ENCODE peak calls at places on chromosomes 3 and 15, in seven cellular contexts. F, Z, E, M, P, R and C are unnamed samples.

GRCh38 chr15:95610945-95611344 is 719.6 kb upstream of the NR2F2 start:
- DNase-seq in F (no peak), Z (no peak), M (no peak), R (no peak), P (no peak), E (no peak), C (no peak)

GRCh38 chr3:126556637-126557414 is 1.9 kb downstream of the C3orf22 start:
- DNase-seq in P (no peak), R (no peak), M (no peak), E (no peak), Z (no peak), F (no peak), C (no peak)

GRCh38 chr15:68658641-68659358 is 80.0 kb downstream of the CORO2B start:
- DNase-seq in R (no peak), M (no peak), Z (no peak), F (no peak), P (no peak), E (no peak), C (no peak)

GRCh38 chr15:78873796-78874761 is 1.4 kb downstream of the MORF4L1 start:
- DNase-seq in P (no peak), R (peak; percentile 71), M (no peak), F (no peak), Z (no peak), E (no peak), C (no peak)

GRCh38 chr3:49602049-49602554 is 47.8 kb downstream of the BSN start:
- DNase-seq in F (no peak), R (no peak), P (no peak), E (no peak), M (no peak), Z (no peak), C (no peak)

GRCh38 chr3:99532246-99532645 is 106.1 kb upstream of the COL8A1 start:
- DNase-seq in E (peak; percentile 73), M (no peak), Z (no peak), P (peak; percentile 8), R (peak; percentile 37), F (peak; percentile 29), C (no peak)

GRCh38 chr15:78709263-78709882 is 68.4 kb upstream of the CHRNB4 start:
- DNase-seq in P (peak; percentile 84), Z (peak; percentile 50), F (peak; percentile 39), R (peak; percentile 67), M (no peak), E (no peak), C (peak; percentile 48)

GRCh38 chr15:77580991-77581682 is 51.6 kb downstream of the LINGO1 start:
- DNase-seq in E (no peak), M (no peak), F (no peak), Z (no peak), P (no peak), R (no peak), C (no peak)

GRCh38 chr3:145145461-145145860 is 1015.5 kb downstream of the PLOD2 start:
- DNase-seq in E (no peak), R (no peak), F (no peak), Z (no peak), P (no peak), M (no peak), C (no peak)

GRCh38 chr3:143295201-143296080 is 175.9 kb downstream of the CHST2 start:
- DNase-seq in M (no peak), F (no peak), P (no peak), Z (no peak), E (no peak), R (no peak), C (no peak)

GRCh38 chr3:172204716-172205115 is 165.3 kb downstream of the FNDC3B start:
- DNase-seq in P (no peak), F (no peak), R (no peak), M (no peak), Z (no peak), E (no peak), C (no peak)

GRCh38 chr3:19934098-19934566 is at the start of gene EFHB:
- DNase-seq in M (no peak), P (peak; percentile 59), Z (no peak), E (peak; percentile 27), R (peak; percentile 94), F (peak; percentile 39), C (no peak)

DNA sequence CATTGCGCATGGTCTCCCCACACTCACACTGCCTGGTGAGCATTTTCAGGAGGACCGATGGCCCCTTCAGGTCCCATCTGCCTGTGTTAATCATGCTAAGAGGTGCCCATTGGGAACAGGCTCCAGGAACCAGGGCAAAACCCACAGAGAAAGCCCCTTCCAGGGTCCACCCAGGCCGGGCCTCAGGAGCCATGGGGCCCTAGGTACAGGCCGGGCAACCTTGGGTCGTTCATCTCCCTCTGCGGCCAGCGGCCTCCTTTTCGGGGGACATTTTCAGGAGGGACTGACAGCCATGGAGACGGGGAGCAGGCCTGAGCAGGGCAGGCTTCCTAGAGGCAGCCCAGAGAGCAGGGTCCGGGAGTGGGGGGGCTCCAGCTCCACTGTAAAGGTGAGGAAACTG is 68.0 kb upstream of the TAMM41 start:
- DNase-seq in E (no peak), M (no peak), P (no peak), R (no peak), F (no peak), Z (no peak), C (no peak)
- TF ChIP-seq TAF1 in E (no peak), M (no peak), P (no peak), R (no peak), F (no peak), Z (no peak), C (no peak)

GRCh38 chr3:41365973-41366372 is 166.7 kb downstream of the CTNNB1 start:
- DNase-seq in P (no peak), Z (no peak), F (no peak), M (no peak), R (no peak), E (no peak), C (no peak)

GRCh38 chr3:41364736-41365135 is 165.4 kb downstream of the CTNNB1 start:
- DNase-seq in R (no peak), Z (no peak), M (no peak), F (no peak), P (no peak), E (no peak), C (no peak)

GRCh38 chr3:41363830-41364523 is 164.7 kb downstream of the CTNNB1 start:
- DNase-seq in P (no peak), F (peak; percentile 72), E (no peak), M (no peak), R (no peak), Z (no peak), C (no peak)

GRCh38 chr3:41370307-41370706 is 171.0 kb downstream of the CTNNB1 start:
- DNase-seq in P (no peak), R (no peak), Z (no peak), E (no peak), M (no peak), F (no peak), C (no peak)

GRCh38 chr3:41369838-41370237 is 170.5 kb downstream of the CTNNB1 start:
- DNase-seq in E (no peak), Z (no peak), P (peak; percentile 44), R (no peak), M (no peak), F (no peak), C (no peak)
- TF ChIP-seq POLR2AphosphoS5 in E (no peak), Z (no peak), P (no peak), R (no peak), M (no peak), F (no peak), C (no peak)

GRCh38 chr3:55804170-55805095 is 317.3 kb upstream of the WNT5A start:
- DNase-seq in P (no peak), R (no peak), M (no peak), F (no peak), E (no peak), Z (no peak), C (no peak)
- TF ChIP-seq TAF1 in P (no peak), R (no peak), M (no peak), F (no peak), E (no peak), Z (no peak), C (no peak)

DNA sequence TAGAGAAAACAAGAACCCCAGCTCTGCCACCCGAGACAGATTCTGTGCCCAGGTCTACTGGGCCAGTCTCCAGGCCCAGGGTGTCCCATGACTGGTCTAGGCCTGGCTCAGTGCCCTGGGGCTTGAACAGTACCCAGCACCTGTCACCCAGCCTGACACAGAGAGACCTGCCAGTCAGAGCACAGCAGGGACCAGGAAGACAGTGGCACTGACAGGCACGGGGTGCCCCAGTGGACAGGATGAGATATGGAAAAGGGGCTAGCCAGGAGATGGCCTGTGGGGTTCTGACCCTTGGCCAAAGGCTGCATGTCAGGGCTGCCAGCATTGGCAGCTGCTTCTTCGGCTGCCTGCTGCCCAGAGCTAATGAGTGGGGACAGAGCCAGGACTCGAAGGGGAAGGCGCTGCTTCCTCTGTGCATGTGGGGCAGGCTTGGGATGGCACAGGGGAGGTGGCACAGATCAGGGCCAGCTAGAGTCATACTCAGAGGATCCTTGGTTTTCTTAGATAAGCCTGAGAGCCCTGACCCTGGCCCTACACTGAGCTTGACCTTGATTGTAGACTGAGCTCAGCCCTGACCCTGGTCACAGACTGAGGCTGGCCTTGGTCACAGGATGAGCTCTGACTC is 15.2 kb downstream of the CCDC33 start:
- DNase-seq in P (peak; percentile 54), Z (no peak), M (no peak), E (no peak), F (no peak), R (no peak), C (no peak)
- TF ChIP-seq POLR2AphosphoS5 in P (no peak), Z (no peak), M (no peak), E (no peak), F (no peak), R (no peak), C (no peak)

GRCh38 chr3:76063019-76063418 is 277.7 kb upstream of the ZNF717 start:
- DNase-seq in E (no peak), R (no peak), Z (no peak), F (no peak), P (no peak), M (no peak), C (no peak)
- TF ChIP-seq TAF1 in E (no peak), R (no peak), Z (no peak), F (no peak), P (no peak), M (no peak), C (no peak)

DNA sequence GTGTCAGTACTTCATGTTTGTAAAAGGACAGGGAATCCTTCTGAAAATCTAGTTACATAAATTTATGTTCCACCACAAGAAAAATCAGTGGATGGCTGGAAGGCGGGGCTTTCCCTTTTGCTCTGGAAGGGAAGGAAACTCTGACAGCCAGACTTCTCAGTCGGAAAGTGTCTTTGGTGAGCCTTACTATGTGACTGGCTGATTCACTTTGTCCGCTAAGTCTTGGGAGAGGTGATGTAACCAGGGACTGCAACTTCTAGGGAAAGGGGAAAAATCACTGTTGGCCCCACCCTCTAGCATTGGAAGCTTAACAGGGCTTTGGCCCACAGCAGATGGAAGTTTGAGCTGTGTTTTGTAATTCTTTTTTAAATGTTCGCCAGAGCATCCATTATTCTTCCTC is 281.4 kb upstream of the CTDSPL start:
- DNase-seq in F (no peak), E (no peak), M (no peak), R (no peak), P (no peak), Z (no peak), C (no peak)
- TF ChIP-seq POLR2AphosphoS5 in F (no peak), E (no peak), M (no peak), R (no peak), P (no peak), Z (no peak), C (no peak)